ENCODE peak calls at places on chromosomes 12 and 14, in seven cellular contexts. C, V, M, O, A, X and B are unnamed samples.

GRCh38 chr12:40104461-40105264 is 1.2 kb downstream of the SLC2A13 start:
- DNase-seq in C (no peak), V (peak; percentile 6), M (peak; percentile 10), O (no peak), A (peak; percentile 4), X (no peak), B (peak; percentile 39)

GRCh38 chr12:49983892-49984291 is 11.1 kb downstream of the AQP6 start:
- DNase-seq in C (no peak), V (peak; percentile 91), M (peak; percentile 89), O (no peak), A (no peak), X (no peak), B (no peak)

GRCh38 chr14:69043007-69043444 is 63.9 kb upstream of the ACTN1 start:
- DNase-seq in C (peak; percentile 85), V (peak; percentile 56), M (no peak), O (peak; percentile 66), A (no peak), X (no peak), B (peak; percentile 64)

GRCh38 chr12:118377005-118377890 is 893 bp downstream of the SUDS3 start:
- DNase-seq in C (peak; percentile 43), V (no peak), M (no peak), O (no peak), A (no peak), X (no peak), B (peak; percentile 29)

GRCh38 chr12:72444125-72444524 is 172.0 kb downstream of the TRHDE start:
- DNase-seq in C (no peak), V (no peak), M (no peak), O (no peak), A (no peak), X (no peak), B (no peak)

GRCh38 chr12:106919910-106920544 is 35.7 kb upstream of the TMEM263 start:
- DNase-seq in C (peak; percentile 68), V (peak; percentile 58), M (peak; percentile 49), O (no peak), A (no peak), X (no peak), B (peak; percentile 49)

GRCh38 chr12:68237068-68237467 is 11.5 kb upstream of the IL26 start:
- DNase-seq in C (peak; percentile 65), V (peak; percentile 15), M (peak; percentile 68), O (no peak), A (no peak), X (no peak), B (peak; percentile 8)

GRCh38 chr12:68960162-68960501 is 27.2 kb upstream of the CPM start:
- DNase-seq in C (no peak), V (peak; percentile 21), M (no peak), O (no peak), A (no peak), X (no peak), B (no peak)

GRCh38 chr12:109178532-109178931 is 62.1 kb downstream of the ACACB start:
- DNase-seq in C (peak; percentile 65), V (no peak), M (no peak), O (no peak), A (no peak), X (no peak), B (no peak)

GRCh38 chr12:114685869-114686268 is 1.9 kb upstream of the TBX3 start:
- DNase-seq in C (no peak), V (peak; percentile 87), M (no peak), O (no peak), A (no peak), X (no peak), B (no peak)

GRCh38 chr14:101834387-101835165 is 73.1 kb downstream of the PPP2R5C start:
- DNase-seq in C (no peak), V (peak; percentile 45), M (no peak), O (no peak), A (no peak), X (no peak), B (no peak)

GRCh38 chr14:80942158-80942738 is 710 bp upstream of the CEP128 start:
- DNase-seq in C (peak; percentile 23), V (no peak), M (no peak), O (no peak), A (no peak), X (no peak), B (no peak)

GRCh38 chr14:35708072-35708471 is 101.0 kb downstream of the RALGAPA1 start:
- DNase-seq in C (no peak), V (peak; percentile 24), M (no peak), O (no peak), A (no peak), X (no peak), B (no peak)

GRCh38 chr14:33657478-33657877 is 293.4 kb downstream of the EGLN3 start:
- DNase-seq in C (no peak), V (peak; percentile 45), M (no peak), O (no peak), A (no peak), X (no peak), B (no peak)

GRCh38 chr14:103121846-103122577 is 1.2 kb upstream of the TNFAIP2 start:
- DNase-seq in C (peak; percentile 94), V (peak; percentile 56), M (no peak), O (peak; percentile 91), A (no peak), X (no peak), B (peak; percentile 96)

GRCh38 chr12:132209654-132210222 is 65.5 kb downstream of the NOC4L start:
- DNase-seq in C (no peak), V (no peak), M (no peak), O (no peak), A (no peak), X (no peak), B (no peak)

GRCh38 chr12:119311897-119312296 is 22.6 kb upstream of the CCDC60 start:
- DNase-seq in C (no peak), V (no peak), M (no peak), O (no peak), A (no peak), X (no peak), B (no peak)

GRCh38 chr12:84856156-84856900 is 56.3 kb downstream of the SLC6A15 start:
- DNase-seq in C (no peak), V (no peak), M (peak; percentile 58), O (no peak), A (no peak), X (no peak), B (no peak)

GRCh38 chr14:49173765-49174373 is 412.3 kb downstream of the RPS29 start:
- DNase-seq in C (peak; percentile 72), V (peak; percentile 46), M (peak; percentile 3), O (no peak), A (peak; percentile 55), X (no peak), B (peak; percentile 80)

GRCh38 chr12:53122961-53123468 is 19.7 kb downstream of the SOAT2 start:
- DNase-seq in C (no peak), V (peak; percentile 72), M (no peak), O (no peak), A (no peak), X (no peak), B (no peak)

GRCh38 chr12:65496617-65497016 is 218.1 kb downstream of the MSRB3 start:
- DNase-seq in C (peak; percentile 41), V (no peak), M (peak; percentile 58), O (no peak), A (no peak), X (no peak), B (no peak)

GRCh38 chr12:100375023-100375737 is 18.3 kb downstream of the SLC17A8 start:
- DNase-seq in C (no peak), V (peak; percentile 54), M (peak; percentile 29), O (no peak), A (no peak), X (no peak), B (no peak)

GRCh38 chr12:102343361-102344121 is 136.8 kb downstream of the IGF1 start:
- DNase-seq in C (no peak), V (peak; percentile 29), M (no peak), O (no peak), A (no peak), X (no peak), B (no peak)

GRCh38 chr12:116656371-116656770 is 81.5 kb downstream of the SPRING1 start:
- DNase-seq in C (no peak), V (no peak), M (no peak), O (no peak), A (no peak), X (no peak), B (no peak)

GRCh38 chr14:81946808-81947798 is 413.4 kb upstream of the SEL1L start:
- DNase-seq in C (no peak), V (no peak), M (no peak), O (no peak), A (no peak), X (no peak), B (no peak)

GRCh38 chr12:76020281-76020680 is 11.3 kb downstream of the PHLDA1 start:
- DNase-seq in C (peak; percentile 97), V (peak; percentile 79), M (peak; percentile 83), O (peak; percentile 57), A (peak; percentile 41), X (peak; percentile 33), B (peak; percentile 76)

GRCh38 chr14:49865431-49865859 is 12.9 kb upstream of the NEMF start:
- DNase-seq in C (peak; percentile 76), V (peak; percentile 67), M (peak; percentile 61), O (peak; percentile 85), A (peak; percentile 65), X (peak; percentile 55), B (peak; percentile 86)

GRCh38 chr14:83096092-83096491 is 1562.4 kb upstream of the SEL1L start:
- DNase-seq in C (no peak), V (no peak), M (peak; percentile 1), O (no peak), A (no peak), X (no peak), B (no peak)

GRCh38 chr12:113758165-113758924 is 207.8 kb downstream of the RBM19 start:
- DNase-seq in C (no peak), V (no peak), M (no peak), O (no peak), A (no peak), X (no peak), B (no peak)

GRCh38 chr12:7989827-7990491 is 42.6 kb upstream of the FOXJ2 start:
- DNase-seq in C (peak; percentile 95), V (no peak), M (no peak), O (peak; percentile 74), A (peak; percentile 41), X (peak; percentile 2), B (peak; percentile 94)

GRCh38 chr12:69097619-69098368 is 141.6 kb upstream of the CPSF6 start:
- DNase-seq in C (no peak), V (peak; percentile 29), M (peak; percentile 54), O (no peak), A (no peak), X (no peak), B (peak; percentile 26)

GRCh38 chr14:37088356-37088755 is 84.0 kb downstream of the SLC25A21 start:
- DNase-seq in C (no peak), V (no peak), M (no peak), O (no peak), A (no peak), X (no peak), B (no peak)

GRCh38 chr12:54526800-54527630 is 22.4 kb upstream of the PDE1B start:
- DNase-seq in C (peak; percentile 63), V (peak; percentile 41), M (peak; percentile 18), O (no peak), A (no peak), X (no peak), B (peak; percentile 73)

GRCh38 chr12:5247144-5247543 is 184.8 kb upstream of the NTF3 start:
- DNase-seq in C (no peak), V (peak; percentile 76), M (no peak), O (no peak), A (no peak), X (no peak), B (no peak)